ENCODE peak calls at places on chromosomes 1 and 21, in five cellular contexts. P is uterus, T is IMR-90, L is lower leg skin, J is HFF-Myc. X is an unnamed sample.
A peak's percentile ranks its signal among the peaks of the same experiment; 100 is the strongest.

GRCh38 chr1:148353461-148354283 is 129.4 kb downstream of the PPIAL4G start:
- DNase-seq in P (no peak), T (peak; percentile 60), L (no peak), J (peak; percentile 68), X (peak; percentile 12)

GRCh38 chr1:83546863-83547262 is 452.1 kb downstream of the TTLL7 start:
- DNase-seq in P (no peak), T (no peak), L (no peak), J (no peak), X (peak; percentile 15)

GRCh38 chr1:112079446-112079845 is 90.0 kb upstream of the KCND3 start:
- DNase-seq in P (no peak), T (no peak), L (no peak), J (no peak), X (no peak)

GRCh38 chr1:99887890-99888289 is 37.7 kb downstream of the AGL start:
- DNase-seq in P (no peak), T (no peak), L (no peak), J (no peak), X (no peak)

GRCh38 chr1:84605157-84605556 is 30.9 kb upstream of the CTBS start:
- DNase-seq in P (no peak), T (no peak), L (no peak), J (no peak), X (no peak)

GRCh38 chr21:42218836-42219605 is at the start of gene ABCG1:
- DNase-seq in P (no peak), T (peak; percentile 13), L (no peak), J (no peak), X (no peak)

GRCh38 chr1:17112076-17112475 is 7.2 kb downstream of the PADI2 start:
- DNase-seq in P (no peak), T (no peak), L (no peak), J (no peak), X (no peak)

GRCh38 chr1:40252601-40253000 is 4.9 kb downstream of the TMCO2 start:
- DNase-seq in P (no peak), T (peak; percentile 3), L (no peak), J (no peak), X (no peak)

GRCh38 chr1:180211156-180211859 is 18.8 kb upstream of the LHX4 start:
- DNase-seq in P (no peak), T (no peak), L (no peak), J (no peak), X (no peak)

GRCh38 chr1:186738896-186739295 is 58.7 kb upstream of the PTGS2 start:
- DNase-seq in P (no peak), T (no peak), L (no peak), J (no peak), X (peak; percentile 14)

GRCh38 chr1:230160957-230161771 is 94.1 kb downstream of the GALNT2 start:
- DNase-seq in P (no peak), T (peak; percentile 46), L (no peak), J (no peak), X (no peak)

GRCh38 chr1:177274687-177275211 is 104.0 kb downstream of the BRINP2 start:
- DNase-seq in P (peak; percentile 18), T (peak; percentile 36), L (no peak), J (peak; percentile 33), X (peak; percentile 33)

GRCh38 chr1:120178799-120179419 is 2.6 kb upstream of the SEC22B start:
- DNase-seq in P (no peak), T (peak; percentile 37), L (no peak), J (no peak), X (peak; percentile 25)

GRCh38 chr1:169443923-169444322 is 16.6 kb upstream of the CCDC181 start:
- DNase-seq in P (no peak), T (no peak), L (no peak), J (no peak), X (no peak)

GRCh38 chr21:44368711-44369446 is 15.5 kb downstream of the TRPM2 start:
- DNase-seq in P (peak; percentile 6), T (no peak), L (no peak), J (no peak), X (no peak)

GRCh38 chr1:2061065-2061778 is 11.0 kb downstream of the PRKCZ start:
- DNase-seq in P (no peak), T (no peak), L (no peak), J (no peak), X (no peak)

GRCh38 chr1:52142220-52143153 is 598 bp downstream of the ZFYVE9 start:
- DNase-seq in P (peak; percentile 32), T (peak; percentile 52), L (no peak), J (no peak), X (no peak)

GRCh38 chr1:112046630-112047029 is 57.2 kb upstream of the KCND3 start:
- DNase-seq in P (no peak), T (no peak), L (no peak), J (no peak), X (no peak)

GRCh38 chr1:171424494-171424893 is 60.8 kb upstream of the PRRC2C start:
- DNase-seq in P (no peak), T (no peak), L (no peak), J (no peak), X (no peak)

GRCh38 chr1:210554382-210554781 is 225.7 kb downstream of the HHAT start:
- DNase-seq in P (no peak), T (no peak), L (no peak), J (no peak), X (no peak)

GRCh38 chr1:204591473-204592090 is 75.4 kb downstream of the MDM4 start:
- DNase-seq in P (no peak), T (peak; percentile 76), L (no peak), J (no peak), X (no peak)

GRCh38 chr1:152252157-152252556 is 28.2 kb upstream of the HRNR start:
- DNase-seq in P (no peak), T (no peak), L (no peak), J (no peak), X (no peak)

GRCh38 chr1:24868016-24868875 is 61.8 kb downstream of the RUNX3 start:
- DNase-seq in P (no peak), T (no peak), L (peak; percentile 11), J (no peak), X (no peak)

GRCh38 chr1:202998836-202999750 is 8.1 kb upstream of the TMEM183A start:
- DNase-seq in P (peak; percentile 46), T (peak; percentile 52), L (peak; percentile 67), J (peak; percentile 44), X (no peak)

GRCh38 chr1:183619719-183620118 is 15.9 kb downstream of the ARPC5 start:
- DNase-seq in P (no peak), T (no peak), L (no peak), J (no peak), X (no peak)

DNA sequence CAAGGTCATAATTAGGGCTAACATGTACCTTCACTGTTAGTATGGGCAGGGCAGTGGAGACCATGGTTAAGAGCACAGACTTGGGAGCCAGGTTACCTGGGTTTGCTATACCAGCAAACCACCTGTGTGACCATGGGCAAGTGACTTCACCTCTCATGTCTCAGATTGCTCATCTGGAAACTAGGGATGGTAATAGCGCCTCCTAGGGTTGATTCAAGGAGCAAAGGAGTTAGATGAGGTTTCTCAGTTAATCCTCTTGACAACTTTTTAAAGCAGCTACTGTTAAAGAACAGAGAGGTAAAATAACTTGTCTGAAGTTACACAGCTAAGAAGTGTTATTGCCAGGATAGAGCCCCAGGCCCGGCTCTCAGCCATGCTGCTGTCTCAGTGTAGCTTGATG is 790 bp upstream of the MATN1 start:
- DNase-seq in P (no peak), T (no peak), L (no peak), J (no peak), X (no peak)
- TF ChIP-seq CTCF in P (no peak), T (peak; percentile 16), L (no peak), J (peak; percentile 24), X (peak; percentile 34)

DNA sequence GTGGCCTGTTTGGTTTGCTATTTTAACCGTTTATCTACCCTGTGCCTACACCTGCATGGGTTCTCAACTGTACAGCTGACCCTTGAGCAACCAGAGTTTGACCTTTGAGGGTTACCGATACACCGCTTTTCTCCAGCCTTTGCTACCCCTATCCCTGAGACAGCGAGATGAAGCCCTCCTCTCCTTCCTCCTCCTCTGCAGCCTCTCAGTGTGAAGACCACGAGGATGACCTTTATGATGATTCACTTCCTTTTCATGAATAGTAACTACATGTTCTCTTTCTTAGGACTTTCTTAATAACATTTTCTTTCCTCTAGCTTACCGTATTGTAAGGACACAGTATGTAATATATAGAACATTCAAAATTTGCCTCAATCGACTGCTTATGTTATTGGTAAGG is 14.5 kb upstream of the RNF187 start:
- DNase-seq in P (no peak), T (peak; percentile 56), L (no peak), J (no peak), X (no peak)
- H3K4me3 ChIP-seq in P (no peak overlapping the region), T (no peak overlapping the region), L (no peak overlapping the region), J (no peak overlapping the region), X (no peak overlapping the region)

DNA sequence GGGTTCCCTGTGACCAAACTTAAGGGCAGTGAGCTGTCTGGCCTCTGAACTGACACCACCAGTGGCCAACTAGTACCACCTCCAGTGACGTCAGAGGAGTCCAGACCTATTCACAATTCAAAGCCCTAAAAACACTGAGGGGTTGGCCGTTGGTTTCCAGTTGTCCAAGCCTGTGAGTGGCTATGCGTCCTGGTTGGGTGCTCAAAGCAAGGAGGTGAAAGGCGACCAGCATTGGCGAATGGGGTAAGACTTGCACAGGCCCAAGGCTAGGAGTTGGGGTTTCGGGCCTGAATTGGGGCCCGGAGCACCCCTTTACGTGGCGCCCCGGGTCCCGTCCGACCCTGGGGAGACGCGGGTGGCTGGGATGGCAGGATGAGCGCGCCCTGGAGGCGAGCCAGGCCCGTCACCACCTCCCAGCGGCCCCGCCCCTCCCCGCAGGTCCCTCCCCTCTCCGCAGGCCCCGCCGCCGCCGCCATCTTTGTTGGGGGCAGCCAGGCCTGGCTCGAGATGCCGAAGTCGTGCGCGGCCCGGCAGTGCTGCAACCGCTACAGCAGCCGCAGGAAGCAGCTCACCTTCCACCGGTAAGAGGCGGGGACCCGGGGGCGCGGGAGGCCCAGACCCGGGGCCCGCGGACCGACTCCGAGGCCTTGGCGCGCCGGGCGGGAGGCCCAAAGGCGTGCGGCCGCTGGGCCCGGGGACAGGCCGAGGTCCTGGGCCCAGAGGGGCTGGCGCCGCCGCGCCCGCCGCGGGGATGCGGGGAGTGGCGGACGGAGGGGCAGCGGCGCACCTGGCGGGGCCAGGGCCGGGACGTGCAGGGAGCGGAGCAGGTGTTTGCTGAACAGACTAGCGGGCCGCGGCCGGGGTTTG is at the start of gene THAP3:
- DNase-seq in P (peak; percentile 85), T (peak; percentile 85), L (peak; percentile 75), J (peak; percentile 66), X (peak; percentile 73)
- TF ChIP-seq CTCF in P (no peak), T (no peak), L (no peak), J (no peak), X (no peak)

GRCh38 chr1:21622466-21623315 is 46.5 kb downstream of the RAP1GAP start:
- DNase-seq in P (no peak), T (no peak), L (no peak), J (no peak), X (no peak)

GRCh38 chr1:21620011-21620410 is 49.1 kb downstream of the RAP1GAP start:
- DNase-seq in P (no peak), T (no peak), L (no peak), J (no peak), X (no peak)

GRCh38 chr1:21621761-21622436 is 47.3 kb downstream of the RAP1GAP start:
- DNase-seq in P (no peak), T (no peak), L (no peak), J (no peak), X (no peak)

GRCh38 chr1:21620461-21620860 is 48.7 kb downstream of the RAP1GAP start:
- DNase-seq in P (no peak), T (no peak), L (no peak), J (no peak), X (no peak)

DNA sequence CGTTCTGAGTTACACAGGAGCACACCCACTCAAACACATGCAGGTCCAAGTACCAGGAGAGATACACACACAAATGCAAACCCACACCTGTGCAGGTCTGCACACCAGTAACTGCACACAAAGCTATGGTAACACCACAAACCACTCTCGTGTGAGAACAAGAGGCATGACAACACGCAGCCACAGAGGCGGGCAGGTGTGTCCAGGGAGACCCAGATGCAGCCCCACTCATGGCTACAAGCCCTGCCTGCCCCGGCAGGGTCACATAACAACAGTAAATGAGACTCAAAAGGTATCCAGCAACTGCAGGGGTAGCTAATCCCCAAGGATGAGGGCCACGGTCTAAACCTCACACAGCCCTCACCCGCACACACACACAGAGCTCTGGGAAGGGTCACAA is 48.1 kb downstream of the RAP1GAP start:
- DNase-seq in P (no peak), T (no peak), L (no peak), J (no peak), X (no peak)
- H3K4me3 ChIP-seq in P (no peak overlapping the region), T (no peak overlapping the region), L (no peak overlapping the region), J (no peak overlapping the region), X (no peak overlapping the region)